ENCODE peak calls at places on chromosome 22, in eight cellular contexts. T, I, H, N, B, D, W and S are unnamed samples.

GRCh38 chr22:28950567-28951411 is 67.4 kb downstream of the ZNRF3 start:
- DNase-seq in H (no peak), B (no peak), D (no peak), N (no peak), I (no peak), T (no peak), W (no peak), S (no peak)

GRCh38 chr22:35299217-35299716 is 427 bp upstream of the TOM1 start:
- DNase-seq in W (no peak), D (no peak), T (no peak), N (no peak), I (no peak), H (no peak), B (no peak), S (no peak)

GRCh38 chr22:22770280-22770871 is 117.2 kb upstream of the IGLL5 start:
- DNase-seq in I (no peak), N (no peak), D (peak; percentile 30), T (peak; percentile 54), W (no peak), H (no peak), B (peak; percentile 64), S (no peak)

GRCh38 chr22:36860438-36860820 is 377 bp upstream of the NCF4 start:
- DNase-seq in W (no peak), N (no peak), H (no peak), I (no peak), D (no peak), B (no peak), T (no peak), S (no peak)

GRCh38 chr22:33272866-33273265 is 214.7 kb upstream of the SYN3 start:
- DNase-seq in D (no peak), B (no peak), T (no peak), H (peak; percentile 60), I (no peak), W (no peak), N (no peak), S (no peak)

GRCh38 chr22:27801197-27801615 is 350 bp downstream of the MN1 start:
- DNase-seq in D (peak; percentile 30), N (no peak), I (no peak), B (peak; percentile 25), H (no peak), T (no peak), W (no peak), S (peak; percentile 29)

GRCh38 chr22:23054531-23055257 is 15.6 kb upstream of the GNAZ start:
- DNase-seq in I (no peak), D (no peak), H (peak; percentile 55), B (no peak), N (no peak), T (no peak), W (no peak), S (no peak)

GRCh38 chr22:31286360-31287255 is 5.7 kb downstream of the PIK3IP1 start:
- DNase-seq in W (peak; percentile 26), H (no peak), I (no peak), N (peak; percentile 24), T (no peak), B (no peak), D (no peak), S (peak; percentile 85)

GRCh38 chr22:23696326-23696851 is 5.6 kb downstream of the RGL4 start:
- DNase-seq in I (no peak), N (peak; percentile 25), W (no peak), T (no peak), D (no peak), H (peak; percentile 33), B (no peak), S (peak; percentile 94)

GRCh38 chr22:29096736-29097669 is 24.2 kb downstream of the KREMEN1 start:
- DNase-seq in I (no peak), H (no peak), T (no peak), N (no peak), B (peak; percentile 40), W (peak; percentile 22), D (no peak), S (no peak)

GRCh38 chr22:33023119-33023827 is 34.9 kb downstream of the SYN3 start:
- DNase-seq in W (no peak), I (no peak), T (no peak), D (no peak), H (no peak), B (no peak), N (no peak), S (no peak)

DNA sequence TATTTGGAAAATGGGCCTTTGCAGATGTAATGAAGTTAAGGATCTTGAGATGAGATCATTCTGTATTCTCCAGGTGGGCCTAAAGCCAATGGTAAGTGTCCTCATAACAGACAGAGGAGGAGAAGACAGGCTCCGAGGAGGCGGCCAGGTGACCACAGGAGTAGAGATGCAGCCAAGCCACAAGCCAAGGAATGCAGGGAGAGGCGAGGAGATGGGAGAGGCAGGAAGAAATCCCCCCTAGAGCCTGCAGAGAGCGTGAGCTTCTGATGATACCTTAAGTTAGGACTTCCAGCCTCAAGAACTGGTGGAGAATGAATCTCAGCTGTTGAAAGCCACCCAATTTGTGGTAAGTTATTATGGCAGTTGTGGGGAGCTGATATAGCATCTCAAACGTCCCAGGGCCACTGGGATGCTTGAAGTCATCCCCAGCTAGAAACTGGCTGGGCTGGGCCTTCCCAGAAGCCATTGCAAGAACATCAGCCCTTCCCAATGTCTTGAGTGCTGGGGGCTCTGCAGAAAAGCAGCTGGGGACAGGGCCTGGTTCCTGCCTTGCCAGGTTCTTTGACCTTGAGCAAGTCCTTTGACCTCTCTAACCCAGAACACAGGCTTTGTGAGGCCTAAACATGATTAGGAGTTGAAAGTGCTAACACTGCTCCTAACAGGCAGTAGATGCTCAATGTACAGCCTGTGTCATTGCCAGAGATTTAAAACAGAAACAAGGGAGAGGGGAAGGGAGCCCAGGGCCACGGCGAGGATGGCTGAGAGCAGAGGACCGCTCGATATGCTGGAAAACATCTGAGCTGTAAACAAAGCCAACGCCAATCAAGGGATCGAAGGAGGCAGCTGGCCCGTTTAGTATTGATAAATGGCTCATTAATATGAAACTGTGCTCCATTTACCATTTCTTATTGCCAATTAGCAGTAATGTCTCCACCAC is 632.3 kb downstream of the TBC1D22A start:
- DNase-seq in D (no peak), B (no peak), T (no peak), H (no peak), I (no peak), W (no peak), N (no peak), S (no peak)
- H3K9me3 ChIP-seq in D (no peaks in the 10 kb centered on the region), B (no peaks in the 10 kb centered on the region), T (no peaks in the 10 kb centered on the region), H (no peaks in the 10 kb centered on the region), I (no peaks in the 10 kb centered on the region), W (no peaks in the 10 kb centered on the region), N (no peaks in the 10 kb centered on the region), S (no peaks in the 10 kb centered on the region)

DNA sequence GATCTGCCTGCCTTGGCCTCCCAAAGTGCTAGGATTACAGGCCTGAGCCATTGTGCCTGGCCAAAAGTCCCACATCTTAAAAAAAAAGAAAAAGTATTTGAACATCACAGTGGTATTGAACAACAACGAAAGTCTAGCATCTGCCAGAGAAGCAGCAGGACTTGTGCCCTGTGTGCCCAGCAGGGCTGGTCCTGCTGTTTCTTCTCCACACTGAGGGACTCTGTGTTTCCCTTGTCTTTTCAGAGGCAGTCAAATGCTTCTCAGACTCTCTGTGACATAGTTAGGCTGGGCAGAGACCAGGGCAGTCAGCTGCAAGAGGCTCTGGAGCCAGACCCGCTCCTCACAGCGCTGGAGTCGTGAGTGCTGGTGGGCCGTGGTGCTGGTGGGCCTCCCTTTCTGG is 56.2 kb downstream of the SBF1 start:
- DNase-seq in D (no peak), H (no peak), I (no peak), T (no peak), N (no peak), W (no peak), B (no peak), S (no peak)
- H3K27ac ChIP-seq in D (no peak overlapping the region), H (no peak overlapping the region), I (no peak overlapping the region), T (no peak overlapping the region), N (no peak overlapping the region), W (no peak overlapping the region), B (no peak overlapping the region), S (no peak overlapping the region)

GRCh38 chr22:46176508-46177003 is 26.2 kb downstream of the PPARA start:
- DNase-seq in D (no peak), T (no peak), B (no peak), W (no peak), H (no peak), N (no peak), I (no peak), S (no peak)
- H3K9me3 ChIP-seq in D (peaks cover 8% of the 10 kb centered on the region), T (no peaks in the 10 kb centered on the region), B (no peaks in the 10 kb centered on the region), W (no peaks in the 10 kb centered on the region), H (peaks cover 9% of the 10 kb centered on the region), N (peaks cover 17% of the 10 kb centered on the region), I (peaks cover 8% of the 10 kb centered on the region), S (peaks cover 12% of the 10 kb centered on the region)

GRCh38 chr22:38870312-38870741 is 1.7 kb downstream of the CBX6 start:
- DNase-seq in N (no peak), B (peak; percentile 75), H (peak; percentile 45), I (peak; percentile 87), T (peak; percentile 89), D (peak; percentile 78), W (peak; percentile 63), S (peak; percentile 76)

GRCh38 chr22:38872172-38872830 is at the start of gene CBX6:
- DNase-seq in H (peak; percentile 37), B (peak; percentile 86), D (peak; percentile 91), N (peak; percentile 58), I (peak; percentile 74), T (peak; percentile 94), W (peak; percentile 91), S (peak; percentile 93)

GRCh38 chr22:38869663-38870062 is 2.4 kb downstream of the CBX6 start:
- DNase-seq in T (no peak), H (no peak), D (no peak), B (no peak), N (no peak), I (no peak), W (no peak), S (no peak)

GRCh38 chr22:38871360-38872171 is 450 bp downstream of the CBX6 start:
- DNase-seq in H (no peak), I (no peak), D (peak; percentile 19), W (no peak), B (no peak), N (no peak), T (no peak), S (peak; percentile 35)

GRCh38 chr22:38870791-38871359 is 1.1 kb downstream of the CBX6 start:
- DNase-seq in B (no peak), W (no peak), N (no peak), I (no peak), T (no peak), H (no peak), D (no peak), S (no peak)
- H3K27ac ChIP-seq in B (no peak overlapping the region), W (peak overlapping the region; percentile 98), N (peak overlapping the region; percentile 92), I (peak overlapping the region; percentile 83), T (peak overlapping the region; percentile 86), H (peak overlapping the region; percentile 83), D (peak overlapping the region; percentile 99), S (peak overlapping the region; percentile 69)

GRCh38 chr22:39409630-39410029 is 10.1 kb downstream of the TAB1 start:
- DNase-seq in I (no peak), T (no peak), N (no peak), D (no peak), B (no peak), W (no peak), H (no peak), S (no peak)
- H3K9me3 ChIP-seq in I (no peaks in the 10 kb centered on the region), T (no peaks in the 10 kb centered on the region), N (no peaks in the 10 kb centered on the region), D (no peaks in the 10 kb centered on the region), B (no peaks in the 10 kb centered on the region), W (no peaks in the 10 kb centered on the region), H (no peaks in the 10 kb centered on the region), S (no peaks in the 10 kb centered on the region)